ENCODE peak calls at places on chromosomes 1 and 21, in seven cellular contexts. R, B, O, D, P, T and V are unnamed samples.

GRCh38 chr1:203351037-203351625 is at the start of gene FMOD:
- DNase-seq in D (no peak), T (no peak), O (no peak), B (no peak), R (peak), P (no peak), V (peak)

GRCh38 chr1:1605034-1605591 is 5.2 kb upstream of the FNDC10 start:
- DNase-seq in R (no peak), O (no peak), T (no peak), P (no peak), D (no peak), B (no peak), V (no peak)

GRCh38 chr1:3451994-3452865 is 2.2 kb upstream of the ARHGEF16 start:
- DNase-seq in B (no peak), T (no peak), D (no peak), P (no peak), O (no peak), R (no peak), V (no peak)

GRCh38 chr1:1200876-1201810 is 5.2 kb downstream of the TNFRSF18 start:
- DNase-seq in O (no peak), R (peak), P (peak), T (no peak), D (no peak), B (peak), V (peak)

GRCh38 chr1:71850936-71851335 is 431.4 kb downstream of the NEGR1 start:
- DNase-seq in O (no peak), D (no peak), R (no peak), P (no peak), T (no peak), B (no peak), V (no peak)

GRCh38 chr1:202107321-202107761 is 15.4 kb upstream of the GPR37L1 start:
- DNase-seq in B (no peak), D (no peak), P (no peak), O (no peak), T (no peak), R (peak), V (no peak)

GRCh38 chr1:115283681-115284146 is 54.3 kb downstream of the NGF start:
- DNase-seq in O (no peak), R (no peak), T (no peak), B (no peak), P (no peak), D (no peak), V (no peak)

GRCh38 chr1:152517237-152517811 is 3.0 kb downstream of the CRCT1 start:
- DNase-seq in O (no peak), B (no peak), T (no peak), D (no peak), R (no peak), P (no peak), V (no peak)

GRCh38 chr21:26487981-26488480 is 85.1 kb downstream of the CYYR1 start:
- DNase-seq in D (no peak), T (no peak), O (no peak), B (no peak), R (no peak), P (no peak), V (no peak)

GRCh38 chr1:88608139-88608943 is 75.7 kb upstream of the PKN2 start:
- DNase-seq in B (no peak), D (peak), R (no peak), P (no peak), T (no peak), O (no peak), V (peak)

GRCh38 chr1:172727956-172728603 is 69.2 kb downstream of the FASLG start:
- DNase-seq in O (no peak), T (no peak), R (no peak), B (peak), P (no peak), D (no peak), V (no peak)